ENCODE peak calls at places on chromosomes 5 and 9, in nine cellular contexts. One of them, this sample, is unnamed.

GRCh38 chr9:65437724-65438123 is 152.7 kb upstream of the FOXD4L5 start:
- DNase-seq in adrenal gland: no peak
- DNase-seq in breast epithelium: no peak
- DNase-seq in heart left ventricle: no peak
- DNase-seq in A549: no peak
- DNase-seq in astrocyte of the spinal cord: no peak
- DNase-seq in astrocyte: no peak
- DNase-seq in uterus: no peak
- DNase-seq in PC-3: no peak
- DNase-seq in this sample: no peak

GRCh38 chr5:132868754-132869153 is 2.3 kb downstream of the UQCRQ start:
- DNase-seq in astrocyte of the spinal cord: no peak
- DNase-seq in A549: no peak
- DNase-seq in uterus: no peak
- DNase-seq in adrenal gland: no peak
- DNase-seq in heart left ventricle: no peak
- DNase-seq in PC-3: no peak
- DNase-seq in astrocyte: no peak
- DNase-seq in breast epithelium: no peak
- DNase-seq in this sample: no peak

GRCh38 chr9:33329996-33330395 is 39.7 kb downstream of the NFX1 start:
- DNase-seq in A549: peak
- DNase-seq in uterus: no peak
- DNase-seq in adrenal gland: no peak
- DNase-seq in PC-3: peak
- DNase-seq in astrocyte of the spinal cord: peak
- DNase-seq in heart left ventricle: no peak
- DNase-seq in breast epithelium: no peak
- DNase-seq in astrocyte: peak
- DNase-seq in this sample: peak

GRCh38 chr5:181152406-181152805 is 5.0 kb downstream of the OR2V2 start:
- DNase-seq in astrocyte: no peak
- DNase-seq in uterus: no peak
- DNase-seq in PC-3: peak
- DNase-seq in adrenal gland: no peak
- DNase-seq in A549: no peak
- DNase-seq in astrocyte of the spinal cord: no peak
- DNase-seq in heart left ventricle: no peak
- DNase-seq in breast epithelium: no peak
- DNase-seq in this sample: no peak

GRCh38 chr9:114733814-114734213 is 51.8 kb upstream of the TEX48 start:
- DNase-seq in A549: peak
- DNase-seq in astrocyte of the spinal cord: peak
- DNase-seq in breast epithelium: no peak
- DNase-seq in heart left ventricle: no peak
- DNase-seq in uterus: no peak
- DNase-seq in adrenal gland: no peak
- DNase-seq in PC-3: peak
- DNase-seq in astrocyte: peak
- DNase-seq in this sample: peak

GRCh38 chr5:176870110-176870591 is 29.0 kb downstream of the HK3 start:
- DNase-seq in astrocyte: peak
- DNase-seq in astrocyte of the spinal cord: peak
- DNase-seq in breast epithelium: no peak
- DNase-seq in heart left ventricle: no peak
- DNase-seq in uterus: no peak
- DNase-seq in PC-3: peak
- DNase-seq in A549: peak
- DNase-seq in adrenal gland: peak
- DNase-seq in this sample: peak

GRCh38 chr5:172266676-172267092 is 16.9 kb downstream of the UBTD2 start:
- DNase-seq in adrenal gland: no peak
- DNase-seq in astrocyte of the spinal cord: no peak
- DNase-seq in astrocyte: peak
- DNase-seq in heart left ventricle: peak
- DNase-seq in A549: no peak
- DNase-seq in PC-3: no peak
- DNase-seq in breast epithelium: no peak
- DNase-seq in uterus: no peak
- DNase-seq in this sample: no peak

GRCh38 chr5:95959964-95960801 is 1.5 kb downstream of the ELL2 start:
- DNase-seq in A549: peak
- DNase-seq in heart left ventricle: peak
- DNase-seq in astrocyte: peak
- DNase-seq in uterus: no peak
- DNase-seq in breast epithelium: no peak
- DNase-seq in adrenal gland: peak
- DNase-seq in PC-3: no peak
- DNase-seq in astrocyte of the spinal cord: peak
- DNase-seq in this sample: peak

GRCh38 chr9:100099722-100100042 is 639 bp downstream of the INVS start:
- DNase-seq in PC-3: no peak
- DNase-seq in A549: no peak
- DNase-seq in astrocyte: no peak
- DNase-seq in heart left ventricle: peak
- DNase-seq in uterus: peak
- DNase-seq in breast epithelium: no peak
- DNase-seq in adrenal gland: peak
- DNase-seq in astrocyte of the spinal cord: no peak
- DNase-seq in this sample: no peak

DNA sequence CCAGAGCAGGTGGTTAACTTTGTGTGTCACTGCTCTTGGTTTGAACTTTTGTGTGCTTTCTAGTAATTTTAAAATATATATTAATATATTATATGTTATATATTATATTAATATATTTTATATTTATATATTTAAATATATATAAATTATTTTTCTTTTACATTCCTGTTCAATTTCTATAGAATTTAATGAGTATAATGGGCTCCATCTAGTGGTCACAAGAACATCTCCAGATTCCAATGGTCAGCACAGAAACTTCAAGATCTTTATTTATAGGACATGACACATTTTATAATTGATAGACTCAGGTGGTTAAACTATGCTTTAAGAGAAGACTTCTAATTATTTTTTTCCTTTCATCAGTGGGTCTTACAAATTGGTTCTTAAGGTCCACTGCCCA is 39.1 kb downstream of the COL23A1 start:
- DNase-seq in adrenal gland: no peak
- DNase-seq in uterus: no peak
- DNase-seq in breast epithelium: no peak
- DNase-seq in heart left ventricle: no peak
- DNase-seq in astrocyte of the spinal cord: peak
- DNase-seq in A549: peak
- DNase-seq in astrocyte: peak
- DNase-seq in PC-3: peak
- DNase-seq in this sample: peak
- TF ChIP-seq CTCF in adrenal gland: peak
- TF ChIP-seq CTCF in uterus: peak
- TF ChIP-seq CTCF in breast epithelium: no peak
- TF ChIP-seq CTCF in heart left ventricle: peak
- TF ChIP-seq CTCF in astrocyte of the spinal cord: peak
- TF ChIP-seq CTCF in A549: peak
- TF ChIP-seq CTCF in astrocyte: peak
- TF ChIP-seq CTCF in PC-3: peak
- TF ChIP-seq CTCF in this sample: peak

GRCh38 chr5:147782053-147783028 is at the start of gene JAKMIP2:
- DNase-seq in uterus: peak
- DNase-seq in PC-3: peak
- DNase-seq in A549: no peak
- DNase-seq in astrocyte: peak
- DNase-seq in heart left ventricle: peak
- DNase-seq in astrocyte of the spinal cord: peak
- DNase-seq in adrenal gland: peak
- DNase-seq in breast epithelium: no peak
- DNase-seq in this sample: peak
- H3K4me3 ChIP-seq in uterus: peak
- H3K4me3 ChIP-seq in PC-3: peak
- H3K4me3 ChIP-seq in A549: no peak
- H3K4me3 ChIP-seq in astrocyte: peak
- H3K4me3 ChIP-seq in heart left ventricle: no peak
- H3K4me3 ChIP-seq in astrocyte of the spinal cord: peak
- H3K4me3 ChIP-seq in adrenal gland: no peak
- H3K4me3 ChIP-seq in breast epithelium: peak
- H3K4me3 ChIP-seq in this sample: peak

GRCh38 chr5:160272041-160272663 is 40.2 kb downstream of the CCNJL start:
- DNase-seq in uterus: no peak
- DNase-seq in heart left ventricle: no peak
- DNase-seq in adrenal gland: no peak
- DNase-seq in astrocyte of the spinal cord: no peak
- DNase-seq in PC-3: no peak
- DNase-seq in astrocyte: no peak
- DNase-seq in breast epithelium: no peak
- DNase-seq in A549: no peak
- DNase-seq in this sample: no peak
- TF ChIP-seq CTCF in uterus: no peak
- TF ChIP-seq CTCF in heart left ventricle: no peak
- TF ChIP-seq CTCF in adrenal gland: no peak
- TF ChIP-seq CTCF in astrocyte of the spinal cord: no peak
- TF ChIP-seq CTCF in PC-3: no peak
- TF ChIP-seq CTCF in astrocyte: no peak
- TF ChIP-seq CTCF in breast epithelium: no peak
- TF ChIP-seq CTCF in A549: no peak
- TF ChIP-seq CTCF in this sample: no peak

DNA sequence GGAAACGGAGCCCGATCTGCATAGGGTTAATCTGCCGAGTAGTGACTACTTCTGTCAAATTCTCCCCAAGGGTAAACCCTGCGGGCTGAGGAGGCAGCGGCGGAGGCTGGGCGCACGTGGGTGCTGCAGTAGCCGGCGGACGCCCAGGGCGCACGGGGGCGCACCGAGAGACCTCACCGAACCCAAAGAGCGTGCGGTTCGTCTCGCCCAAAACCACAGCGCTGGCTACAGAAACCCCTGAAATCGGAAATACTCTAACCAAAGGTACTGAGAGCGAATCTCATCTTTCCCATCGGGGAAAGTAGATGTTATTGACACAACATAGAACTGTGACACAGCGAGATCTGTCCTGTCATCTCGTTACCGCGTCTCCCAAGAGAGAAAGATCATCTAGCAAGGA is 56.0 kb upstream of the SHC3 start:
- DNase-seq in PC-3: no peak
- DNase-seq in uterus: peak
- DNase-seq in A549: peak
- DNase-seq in astrocyte of the spinal cord: peak
- DNase-seq in breast epithelium: no peak
- DNase-seq in heart left ventricle: no peak
- DNase-seq in astrocyte: peak
- DNase-seq in adrenal gland: no peak
- DNase-seq in this sample: no peak
- H3K4me3 ChIP-seq in PC-3: no peak
- H3K4me3 ChIP-seq in uterus: no peak
- H3K4me3 ChIP-seq in A549: peak
- H3K4me3 ChIP-seq in astrocyte of the spinal cord: peak
- H3K4me3 ChIP-seq in breast epithelium: peak
- H3K4me3 ChIP-seq in heart left ventricle: no peak
- H3K4me3 ChIP-seq in astrocyte: peak
- H3K4me3 ChIP-seq in adrenal gland: no peak
- H3K4me3 ChIP-seq in this sample: peak

GRCh38 chr5:119578937-119579336 is 50.4 kb upstream of the FAM170A start:
- DNase-seq in PC-3: peak
- DNase-seq in heart left ventricle: no peak
- DNase-seq in astrocyte of the spinal cord: no peak
- DNase-seq in A549: peak
- DNase-seq in breast epithelium: no peak
- DNase-seq in adrenal gland: no peak
- DNase-seq in astrocyte: no peak
- DNase-seq in uterus: no peak
- DNase-seq in this sample: peak
- TF ChIP-seq CTCF in PC-3: peak
- TF ChIP-seq CTCF in heart left ventricle: no peak
- TF ChIP-seq CTCF in astrocyte of the spinal cord: no peak
- TF ChIP-seq CTCF in A549: peak
- TF ChIP-seq CTCF in breast epithelium: no peak
- TF ChIP-seq CTCF in adrenal gland: no peak
- TF ChIP-seq CTCF in astrocyte: no peak
- TF ChIP-seq CTCF in uterus: no peak
- TF ChIP-seq CTCF in this sample: peak

GRCh38 chr5:74643160-74643562 is 2.6 kb upstream of the ENC1 start:
- DNase-seq in astrocyte of the spinal cord: peak
- DNase-seq in heart left ventricle: peak
- DNase-seq in astrocyte: peak
- DNase-seq in PC-3: peak
- DNase-seq in A549: no peak
- DNase-seq in breast epithelium: no peak
- DNase-seq in adrenal gland: peak
- DNase-seq in uterus: no peak
- DNase-seq in this sample: peak

GRCh38 chr5:74641778-74642542 is 1.4 kb upstream of the ENC1 start:
- DNase-seq in breast epithelium: no peak
- DNase-seq in uterus: peak
- DNase-seq in adrenal gland: peak
- DNase-seq in A549: no peak
- DNase-seq in astrocyte: peak
- DNase-seq in astrocyte of the spinal cord: peak
- DNase-seq in heart left ventricle: peak
- DNase-seq in PC-3: peak
- DNase-seq in this sample: peak

GRCh38 chr5:74640450-74641013 is at the start of gene ENC1:
- DNase-seq in breast epithelium: peak
- DNase-seq in uterus: peak
- DNase-seq in adrenal gland: peak
- DNase-seq in astrocyte of the spinal cord: peak
- DNase-seq in PC-3: peak
- DNase-seq in astrocyte: peak
- DNase-seq in heart left ventricle: peak
- DNase-seq in A549: peak
- DNase-seq in this sample: peak

GRCh38 chr5:74641014-74641777 is 668 bp upstream of the ENC1 start:
- DNase-seq in PC-3: peak
- DNase-seq in uterus: peak
- DNase-seq in astrocyte: peak
- DNase-seq in astrocyte of the spinal cord: peak
- DNase-seq in breast epithelium: peak
- DNase-seq in adrenal gland: peak
- DNase-seq in heart left ventricle: peak
- DNase-seq in A549: peak
- DNase-seq in this sample: peak

DNA sequence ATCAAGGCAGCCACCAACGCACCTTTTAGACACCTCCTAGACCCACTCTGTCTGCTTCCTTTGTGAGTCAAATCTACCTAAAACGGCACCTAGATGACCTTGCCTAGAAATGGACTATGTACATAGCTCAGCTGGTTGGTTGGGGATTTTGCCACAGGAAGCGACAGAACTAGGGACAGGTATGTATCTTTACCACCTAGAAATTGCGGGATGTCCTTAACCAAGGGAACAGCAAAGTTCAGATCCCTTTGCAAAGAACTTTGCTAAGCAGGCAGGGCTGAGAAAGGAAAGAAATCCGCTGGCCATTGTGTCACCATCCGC is 2.0 kb upstream of the ENC1 start:
- DNase-seq in heart left ventricle: no peak
- DNase-seq in breast epithelium: no peak
- DNase-seq in astrocyte of the spinal cord: no peak
- DNase-seq in PC-3: peak
- DNase-seq in uterus: no peak
- DNase-seq in A549: no peak
- DNase-seq in astrocyte: no peak
- DNase-seq in adrenal gland: no peak
- DNase-seq in this sample: no peak
- H3K4me3 ChIP-seq in heart left ventricle: no peak
- H3K4me3 ChIP-seq in breast epithelium: no peak
- H3K4me3 ChIP-seq in astrocyte of the spinal cord: no peak
- H3K4me3 ChIP-seq in PC-3: peak
- H3K4me3 ChIP-seq in uterus: no peak
- H3K4me3 ChIP-seq in A549: no peak
- H3K4me3 ChIP-seq in astrocyte: no peak
- H3K4me3 ChIP-seq in adrenal gland: no peak
- H3K4me3 ChIP-seq in this sample: no peak

This sample was measured in choroid plexus epithelial cell.